ENCODE peak calls at places on chromosomes 4 and X, in six cellular contexts. N is occipital lobe; F is NCI-H1436; R is central memory CD4-positive, alpha-beta T cell; Z is stimulated activated effector memory CD8-positive, alpha-beta T cell treated with anti-CD3 and anti-CD28 coated beads, Interleukin-12 subunit alpha, Interleukin-12 subunit beta, amount 100 ng/mL, for 72 hours; D is left lung. U is an unnamed sample.

GRCh38 chrX:155747520-155747919 is 133.6 kb upstream of the VAMP7 start:
- DNase-seq in N (no peak), F (peak; percentile 5), R (no peak), Z (no peak), D (peak; percentile 40), U (no peak)

GRCh38 chr4:75733369-75733768 is 9.0 kb downstream of the USO1 start:
- DNase-seq in N (no peak), F (no peak), R (no peak), Z (no peak), D (no peak), U (no peak)

GRCh38 chrX:46686003-46686645 is 72.8 kb downstream of the SLC9A7 start:
- DNase-seq in N (no peak), F (no peak), R (peak; percentile 33), Z (no peak), D (no peak), U (no peak)

GRCh38 chrX:4844376-4844775 is 1130.9 kb upstream of the PRKX start:
- DNase-seq in N (no peak), F (no peak), R (no peak), Z (no peak), D (no peak), U (no peak)

GRCh38 chrX:1094934-1095333 is 117.5 kb downstream of the CRLF2 start:
- DNase-seq in N (no peak), F (no peak), R (no peak), Z (no peak), D (no peak), U (no peak)

GRCh38 chr4:148651991-148652390 is 209.8 kb upstream of the NR3C2 start:
- DNase-seq in N (no peak), F (no peak), R (no peak), Z (no peak), D (no peak), U (no peak)

GRCh38 chr4:86013623-86014022 is 346.2 kb downstream of the MAPK10 start:
- DNase-seq in N (no peak), F (no peak), R (no peak), Z (no peak), D (no peak), U (no peak)

GRCh38 chrX:16771483-16772398 is 14.5 kb upstream of the TXLNG start:
- DNase-seq in N (no peak), F (no peak), R (no peak), Z (no peak), D (no peak), U (no peak)

GRCh38 chr4:20464381-20464780 is 212.7 kb downstream of the SLIT2 start:
- DNase-seq in N (no peak), F (no peak), R (no peak), Z (no peak), D (no peak), U (no peak)

GRCh38 chr4:1417522-1418390 is 11.5 kb upstream of the NKX1-1 start:
- DNase-seq in N (no peak), F (no peak), R (no peak), Z (peak; percentile 36), D (peak; percentile 9), U (no peak)

GRCh38 chr4:2296621-2297601 is 35.0 kb upstream of the MXD4 start:
- DNase-seq in N (no peak), F (no peak), R (no peak), Z (no peak), D (no peak), U (no peak)

GRCh38 chr4:6273661-6273990 is 4.0 kb downstream of the WFS1 start:
- DNase-seq in N (no peak), F (no peak), R (no peak), Z (no peak), D (no peak), U (no peak)

GRCh38 chr4:167339781-167340180 is 105.5 kb upstream of the SPOCK3 start:
- DNase-seq in N (no peak), F (no peak), R (no peak), Z (no peak), D (no peak), U (no peak)

GRCh38 chr4:26992657-26993361 is 132.2 kb downstream of the STIM2 start:
- DNase-seq in N (peak; percentile 57), F (no peak), R (no peak), Z (no peak), D (no peak), U (peak; percentile 73)

GRCh38 chr4:184090571-184090970 is 127.1 kb downstream of the ENPP6 start:
- DNase-seq in N (no peak), F (no peak), R (no peak), Z (no peak), D (no peak), U (no peak)

GRCh38 chr4:176845636-176846035 is 52.9 kb upstream of the VEGFC start:
- DNase-seq in N (no peak), F (no peak), R (no peak), Z (no peak), D (no peak), U (no peak)

GRCh38 chr4:7539659-7540058 is 104.9 kb upstream of the PSAPL1 start:
- DNase-seq in N (no peak), F (no peak), R (peak; percentile 72), Z (peak; percentile 60), D (no peak), U (no peak)

GRCh38 chrX:52839137-52839536 is 28.1 kb downstream of the XAGE5 start:
- DNase-seq in N (no peak), F (no peak), R (no peak), Z (no peak), D (no peak), U (no peak)

GRCh38 chr4:86918539-86919072 is 16.2 kb upstream of the AFF1 start:
- DNase-seq in N (no peak), F (no peak), R (no peak), Z (no peak), D (no peak), U (no peak)

GRCh38 chrX:47570794-47571193 is 9.8 kb downstream of the ARAF start:
- DNase-seq in N (no peak), F (no peak), R (no peak), Z (no peak), D (no peak), U (no peak)

GRCh38 chr4:146640459-146641061 is 1.9 kb downstream of the POU4F2 start:
- DNase-seq in N (no peak), F (no peak), R (no peak), Z (no peak), D (no peak), U (no peak)

GRCh38 chr4:84644087-84644486 is 61.2 kb downstream of the CDS1 start:
- DNase-seq in N (no peak), F (no peak), R (no peak), Z (no peak), D (no peak), U (no peak)

GRCh38 chr4:125187621-125188176 is 127.1 kb upstream of the FAT4 start:
- DNase-seq in N (no peak), F (no peak), R (no peak), Z (no peak), D (no peak), U (no peak)

GRCh38 chrX:69543572-69543971 is 39.4 kb downstream of the NALF2 start:
- DNase-seq in N (no peak), F (no peak), R (no peak), Z (no peak), D (no peak), U (no peak)

GRCh38 chr4:111283066-111283677 is 660.3 kb upstream of the PITX2 start:
- DNase-seq in N (no peak), F (peak; percentile 19), R (no peak), Z (peak; percentile 52), D (no peak), U (peak; percentile 14)

U was measured in memory B cell.